ENCODE peak calls at places on chromosome 11, in five cellular contexts. K is stimulated activated CD4-positive, alpha-beta T cell treated with anti-CD3 and anti-CD28 coated beads, Interleukin-12 subunit alpha, Interleukin-12 subunit beta, amount 100 ng/mL, for 48 hours; G is AG04450; A is stromal cell of bone marrow; Y is ELF-1. Q is an unnamed sample.

GRCh38 chr11:130218501-130218900 is 58.9 kb downstream of the ST14 start:
- DNase-seq in A (no peak), K (no peak), Y (no peak), G (no peak), Q (no peak)

GRCh38 chr11:69493931-69494821 is 12.7 kb downstream of the LINC01488 start:
- DNase-seq in G (no peak), K (no peak), Y (no peak), A (no peak), Q (no peak)

GRCh38 chr11:119590651-119591308 is 138.2 kb downstream of the NECTIN1 start:
- DNase-seq in K (no peak), Y (peak; percentile 80), A (no peak), G (no peak), Q (no peak)

GRCh38 chr11:45607995-45608394 is 57.4 kb downstream of the CHST1 start:
- DNase-seq in A (no peak), Y (no peak), K (no peak), G (no peak), Q (no peak)

GRCh38 chr11:67261942-67262681 is 4.2 kb upstream of the GRK2 start:
- DNase-seq in A (no peak), Y (peak; percentile 74), K (no peak), G (no peak), Q (no peak)

GRCh38 chr11:19073454-19074415 is 13.2 kb upstream of the MRGPRX2 start:
- DNase-seq in K (no peak), A (no peak), Y (peak; percentile 66), G (no peak), Q (no peak)

GRCh38 chr11:111922803-111923202 is 4.1 kb downstream of the C11orf52 start:
- DNase-seq in A (peak; percentile 92), G (no peak), Y (no peak), K (no peak), Q (no peak)

GRCh38 chr11:110173775-110174644 is 80.8 kb downstream of the ZC3H12C start:
- DNase-seq in K (peak; percentile 63), A (no peak), Y (peak; percentile 86), G (no peak), Q (no peak)

GRCh38 chr11:112751763-112752162 is 209.5 kb upstream of the NCAM1 start:
- DNase-seq in G (no peak), A (no peak), K (no peak), Y (no peak), Q (no peak)

GRCh38 chr11:86126862-86127261 is 58.0 kb upstream of the PICALM start:
- DNase-seq in A (no peak), Y (no peak), K (no peak), G (no peak), Q (no peak)

GRCh38 chr11:18727499-18728236 is 1.7 kb upstream of the IGSF22 start:
- DNase-seq in K (peak; percentile 41), G (no peak), A (no peak), Y (peak; percentile 74), Q (no peak)

GRCh38 chr11:94706211-94706610 is 61.9 kb upstream of the AMOTL1 start:
- DNase-seq in A (peak; percentile 18), K (no peak), Y (no peak), G (no peak), Q (peak; percentile 8)

GRCh38 chr11:126797801-126798200 is 202.8 kb downstream of the KIRREL3 start:
- DNase-seq in K (no peak), Y (no peak), A (no peak), G (no peak), Q (no peak)

GRCh38 chr11:20087118-20087521 is 73.2 kb downstream of the DBX1 start:
- DNase-seq in K (no peak), Y (no peak), A (peak; percentile 41), G (no peak), Q (no peak)

Q was measured in skeletal muscle cell.